ENCODE peak calls at places on chromosome 12, in nine cellular contexts. I is NCI-H1105 treated with DMSO at 0.1 percent for 48 hours; R is DMS153; Z is erythroblast; K is stimulated activated CD8-positive, alpha-beta memory T cell treated with anti-CD3 and anti-CD28 coated beads, Interleukin-4, amount 100 ng/mL, for 24 hours; Y is lung; T is omental fat pad; B is cardiac fibroblast; U is suprapubic skin. X is an unnamed sample.

GRCh38 chr12:20350495-20350894 is 17.8 kb upstream of the PDE3A start:
- DNase-seq in B (peak), R (no peak), T (no peak), K (no peak), U (no peak), Y (no peak), I (no peak), Z (no peak), X (no peak)

GRCh38 chr12:108635201-108635996 is 1.7 kb upstream of the SELPLG start:
- DNase-seq in I (no peak), U (peak), R (no peak), Z (no peak), T (no peak), K (no peak), Y (no peak), B (no peak), X (no peak)

GRCh38 chr12:5441497-5442236 is 9.8 kb downstream of the NTF3 start:
- DNase-seq in R (no peak), B (peak), U (no peak), I (no peak), K (no peak), T (no peak), Z (no peak), Y (no peak), X (no peak)

GRCh38 chr12:82176761-82177490 is 181.3 kb downstream of the CCDC59 start:
- DNase-seq in K (no peak), R (no peak), U (no peak), B (no peak), Y (no peak), T (no peak), Z (no peak), I (peak), X (no peak)

GRCh38 chr12:123027726-123028445 is 47.4 kb downstream of the ARL6IP4 start:
- DNase-seq in Y (no peak), K (no peak), B (no peak), Z (no peak), T (no peak), I (no peak), U (no peak), R (no peak), X (no peak)

GRCh38 chr12:43957732-43958131 is 121.9 kb downstream of the TMEM117 start:
- DNase-seq in B (peak), K (no peak), R (peak), I (peak), Y (no peak), T (no peak), U (no peak), Z (peak), X (no peak)

GRCh38 chr12:94149781-94150482 is 1.6 kb downstream of the PLXNC1 start:
- DNase-seq in Y (no peak), B (peak), R (no peak), T (no peak), I (peak), U (peak), Z (peak), K (no peak), X (peak)

GRCh38 chr12:38744056-38744455 is 161.3 kb downstream of the CPNE8 start:
- DNase-seq in K (no peak), U (no peak), T (no peak), B (peak), Z (no peak), R (no peak), Y (no peak), I (no peak), X (no peak)

GRCh38 chr12:130847097-130847496 is 8.0 kb upstream of the STX2 start:
- DNase-seq in Y (no peak), I (no peak), B (peak), R (no peak), U (no peak), T (no peak), K (no peak), Z (no peak), X (no peak)

GRCh38 chr12:3633396-3633795 is 119.5 kb downstream of the CRACR2A start:
- DNase-seq in I (no peak), K (no peak), U (no peak), R (no peak), T (no peak), Z (no peak), B (no peak), Y (no peak), X (no peak)

GRCh38 chr12:47903151-47903611 is 1.6 kb downstream of the VDR start:
- DNase-seq in U (no peak), R (no peak), T (no peak), B (peak), Y (no peak), I (no peak), K (no peak), Z (no peak), X (peak)

GRCh38 chr12:62866451-62867082 is 68.4 kb downstream of the PPM1H start:
- DNase-seq in U (no peak), T (no peak), R (no peak), K (no peak), I (no peak), Z (peak), Y (no peak), B (peak), X (no peak)

GRCh38 chr12:24244231-24244630 is 294.8 kb upstream of the SOX5 start:
- DNase-seq in R (no peak), K (no peak), I (no peak), Z (no peak), B (no peak), U (no peak), Y (no peak), T (no peak), X (no peak)